ENCODE peak calls at places on chromosomes 16 and 17, in ten cellular contexts. L, P, O, U, C, F, A, V, T and Y are unnamed samples.

GRCh38 chr16:67936876-67937605 is 391 bp upstream of the PSMB10 start:
- DNase-seq in L (peak; percentile 56), P (peak; percentile 56), O (peak; percentile 83), U (no peak), C (no peak), F (no peak), A (peak; percentile 60), V (no peak), T (no peak), Y (no peak)

GRCh38 chr17:59513934-59514841 is 51.2 kb upstream of the DHX40 start:
- DNase-seq in L (peak; percentile 26), P (peak; percentile 32), O (peak; percentile 78), U (no peak), C (peak; percentile 90), F (peak; percentile 90), A (peak; percentile 63), V (peak; percentile 66), T (no peak), Y (peak; percentile 32)

GRCh38 chr17:9062399-9062902 is 41.1 kb downstream of the NTN1 start:
- DNase-seq in L (no peak), P (no peak), O (no peak), U (no peak), C (no peak), F (no peak), A (no peak), V (no peak), T (no peak), Y (no peak)

GRCh38 chr17:43517161-43517560 is 29.0 kb downstream of the ETV4 start:
- DNase-seq in L (no peak), P (no peak), O (no peak), U (no peak), C (no peak), F (peak; percentile 25), A (peak; percentile 23), V (peak; percentile 34), T (no peak), Y (no peak)

GRCh38 chr17:78611636-78612035 is 34.4 kb upstream of the DNAH17 start:
- DNase-seq in L (no peak), P (no peak), O (no peak), U (no peak), C (no peak), F (peak; percentile 38), A (no peak), V (peak; percentile 18), T (no peak), Y (no peak)

GRCh38 chr16:89534147-89534788 is 26.1 kb downstream of the SPG7 start:
- DNase-seq in L (no peak), P (no peak), O (peak; percentile 22), U (no peak), C (no peak), F (peak; percentile 69), A (no peak), V (peak; percentile 42), T (no peak), Y (no peak)

GRCh38 chr17:41394254-41395016 is 3.0 kb downstream of the KRT31 start:
- DNase-seq in L (no peak), P (no peak), O (no peak), U (no peak), C (no peak), F (no peak), A (peak; percentile 16), V (no peak), T (no peak), Y (no peak)

GRCh38 chr17:15263680-15264079 is 1.4 kb downstream of the PMP22 start:
- DNase-seq in L (no peak), P (no peak), O (no peak), U (no peak), C (no peak), F (peak; percentile 27), A (no peak), V (no peak), T (no peak), Y (no peak)

GRCh38 chr17:81189670-81190530 is 23.9 kb upstream of the AATK start:
- DNase-seq in L (peak; percentile 52), P (no peak), O (no peak), U (no peak), C (no peak), F (no peak), A (no peak), V (no peak), T (no peak), Y (no peak)

GRCh38 chr17:37813753-37814152 is 68.9 kb upstream of the HNF1B start:
- DNase-seq in L (peak; percentile 94), P (no peak), O (no peak), U (no peak), C (no peak), F (peak; percentile 15), A (no peak), V (peak; percentile 95), T (peak; percentile 72), Y (no peak)

DNA sequence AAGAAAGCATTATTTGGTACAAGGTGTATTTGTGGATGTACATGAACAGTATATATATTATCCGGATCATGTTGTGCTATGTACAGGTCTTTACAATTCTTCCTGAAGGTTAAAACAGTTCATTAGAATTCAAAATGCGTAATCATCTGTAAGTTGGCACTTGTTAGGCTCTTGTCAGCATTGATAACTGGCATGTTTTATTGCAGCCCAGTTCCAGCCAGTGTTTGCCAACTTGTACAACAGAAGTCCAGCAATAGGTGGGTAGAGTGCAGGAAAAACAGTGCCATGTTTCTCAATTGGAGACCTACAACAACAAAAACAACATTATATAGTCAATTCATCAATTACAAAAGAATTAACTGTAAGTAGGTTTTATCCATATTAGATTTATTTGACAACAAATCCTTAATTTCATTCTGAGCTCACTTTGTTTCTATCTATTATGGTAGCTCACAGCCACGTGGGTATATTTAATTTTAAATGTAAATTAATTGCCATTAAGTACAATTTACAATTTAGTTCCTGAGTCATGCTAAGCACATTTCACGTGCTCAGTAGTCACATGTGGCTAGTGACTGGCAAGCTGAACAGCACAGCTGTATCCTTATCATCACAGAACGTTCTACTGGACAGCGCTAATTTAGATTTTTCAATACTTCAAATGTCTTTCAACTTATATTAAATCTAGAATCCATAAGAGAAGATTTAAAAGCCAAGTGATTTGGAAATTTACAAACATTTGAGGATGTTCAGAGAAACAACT is 8.6 kb upstream of the ANKFY1 start:
- DNase-seq in L (no peak), P (no peak), O (no peak), U (no peak), C (no peak), F (no peak), A (no peak), V (no peak), T (no peak), Y (no peak)
- H3K4me3 ChIP-seq in L (no peak overlapping the region), P (no peak overlapping the region), O (no peak overlapping the region), U (no peak overlapping the region), C (no peak overlapping the region), F (no peak overlapping the region), A (no peak overlapping the region), V (no peak overlapping the region), T (no peak overlapping the region), Y (no peak overlapping the region)

DNA sequence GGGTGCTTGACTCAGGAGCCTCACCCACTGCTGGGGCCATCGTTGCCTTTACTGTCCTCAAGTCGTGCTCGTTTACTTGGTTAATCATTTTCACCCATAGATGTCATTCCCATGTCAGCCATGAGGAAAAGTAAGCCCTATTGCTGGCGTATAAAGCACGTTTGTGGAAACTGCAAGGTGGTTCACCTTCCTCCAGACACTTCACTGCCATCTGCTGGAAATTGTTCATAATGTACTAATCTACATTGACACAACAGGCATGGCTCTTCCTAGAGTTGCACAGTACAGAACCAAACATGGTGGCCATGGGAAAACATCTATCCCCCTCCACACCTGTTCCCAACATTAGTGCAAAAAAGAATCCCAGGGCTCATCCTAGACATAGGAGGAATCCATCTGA is 116.6 kb downstream of the ZNF18 start:
- DNase-seq in L (peak; percentile 33), P (no peak), O (peak; percentile 14), U (no peak), C (no peak), F (no peak), A (peak; percentile 16), V (no peak), T (no peak), Y (no peak)
- TF ChIP-seq CTCF in L (peak; percentile 34), P (no peak), O (peak; percentile 82), U (no peak), C (peak; percentile 20), F (no peak), A (peak; percentile 35), V (no peak), T (no peak), Y (no peak)

GRCh38 chr16:1330931-1331711 is 2.3 kb upstream of the BAIAP3 start:
- DNase-seq in L (no peak), P (no peak), O (no peak), U (no peak), C (no peak), F (no peak), A (no peak), V (no peak), T (no peak), Y (no peak)

GRCh38 chr16:1333854-1334719 is 642 bp downstream of the BAIAP3 start:
- DNase-seq in L (no peak), P (no peak), O (no peak), U (no peak), C (no peak), F (no peak), A (no peak), V (no peak), T (no peak), Y (no peak)

GRCh38 chr16:1331712-1332617 is 1.5 kb upstream of the BAIAP3 start:
- DNase-seq in L (peak; percentile 94), P (peak; percentile 83), O (peak; percentile 88), U (no peak), C (peak; percentile 80), F (peak; percentile 83), A (peak; percentile 58), V (peak; percentile 43), T (peak; percentile 12), Y (peak; percentile 77)

GRCh38 chr16:1333149-1333812 is at the start of gene BAIAP3:
- DNase-seq in L (peak; percentile 46), P (no peak), O (peak; percentile 64), U (no peak), C (no peak), F (peak; percentile 32), A (peak; percentile 64), V (no peak), T (no peak), Y (no peak)

GRCh38 chr16:1332618-1333148 is 762 bp upstream of the BAIAP3 start:
- DNase-seq in L (no peak), P (no peak), O (no peak), U (no peak), C (no peak), F (no peak), A (no peak), V (no peak), T (no peak), Y (no peak)
- H3K4me3 ChIP-seq in L (peak overlapping the region; percentile 56), P (peak overlapping the region; percentile 77), O (peak overlapping the region; percentile 13), U (peak overlapping the region; percentile 56), C (peak overlapping the region; percentile 36), F (peak overlapping the region; percentile 21), A (peak overlapping the region; percentile 49), V (no peak overlapping the region), T (no peak overlapping the region), Y (no peak overlapping the region)

DNA sequence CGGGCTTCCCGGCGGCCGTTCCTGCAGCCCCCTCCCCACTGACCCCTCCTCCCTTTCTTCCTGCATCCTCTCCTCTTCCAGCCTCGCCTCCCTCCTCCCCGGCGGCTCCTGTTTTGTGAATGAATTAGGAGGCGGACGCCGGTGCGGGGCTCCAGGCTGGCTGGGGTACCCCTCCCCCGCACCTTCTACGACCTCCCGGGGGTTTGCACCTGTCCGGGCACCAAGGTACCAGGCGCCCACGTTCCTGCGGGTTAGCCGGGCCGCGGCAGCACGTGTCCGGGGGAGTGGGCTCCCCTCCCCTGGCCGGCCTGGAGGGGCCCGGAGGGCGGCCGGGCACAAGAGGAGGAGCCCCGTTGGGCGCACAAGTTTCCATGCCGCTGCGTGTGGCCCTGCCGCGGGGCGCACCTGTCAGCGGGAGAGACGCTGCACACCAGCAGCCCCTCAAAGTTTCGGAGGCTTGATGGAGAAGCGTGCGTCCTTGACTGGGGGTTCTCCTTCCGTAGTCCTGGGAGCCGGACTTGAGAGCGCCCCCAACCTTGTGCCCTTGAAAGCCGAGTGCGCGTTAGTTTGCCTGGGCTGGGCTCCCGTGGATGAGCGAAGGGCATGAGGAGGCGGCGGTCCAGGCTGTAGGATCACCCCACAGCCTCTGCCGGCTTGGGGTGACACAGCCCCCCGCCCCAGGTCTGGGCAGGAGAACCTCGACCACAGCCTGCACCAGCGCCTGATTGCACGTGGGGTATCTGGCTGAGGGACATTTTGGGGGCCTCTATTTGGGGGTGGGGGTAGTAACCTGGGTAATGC is 1.2 kb downstream of the HAS3 start:
- DNase-seq in L (peak; percentile 36), P (no peak), O (peak; percentile 18), U (no peak), C (no peak), F (no peak), A (no peak), V (no peak), T (no peak), Y (no peak)
- TF ChIP-seq CTCF in L (peak; percentile 8), P (no peak), O (no peak), U (no peak), C (no peak), F (no peak), A (no peak), V (no peak), T (no peak), Y (no peak)